ENCODE peak calls at places on chromosome 12, in nine cellular contexts. D is WTC11, H is A172, W is HT1080, M is NCI-H1436, E is progenitor cell of endocrine pancreas, S is HCT116, Q is cardiac muscle cell, L is RCC 7860. J is an unnamed sample.

GRCh38 chr12:27840229-27840999 is 60.4 kb upstream of the MANSC4 start:
- DNase-seq in Q (no peak), L (no peak), M (no peak), H (no peak), D (no peak), W (no peak), E (no peak), S (no peak), J (no peak)

GRCh38 chr12:130596241-130596640 is 119.9 kb downstream of the RIMBP2 start:
- DNase-seq in S (no peak), L (no peak), E (no peak), H (no peak), D (no peak), M (no peak), Q (no peak), W (no peak), J (no peak)

GRCh38 chr12:105264771-105265170 is 28.8 kb upstream of the APPL2 start:
- DNase-seq in Q (no peak), E (no peak), H (no peak), M (no peak), S (no peak), W (no peak), L (no peak), D (no peak), J (no peak)

GRCh38 chr12:22409071-22409951 is 74.8 kb upstream of the ST8SIA1 start:
- DNase-seq in H (no peak), E (no peak), M (no peak), Q (peak), S (no peak), L (no peak), D (no peak), W (no peak), J (no peak)

GRCh38 chr12:2431810-2432209 is 363.0 kb upstream of the FKBP4 start:
- DNase-seq in H (no peak), E (no peak), S (no peak), M (no peak), L (no peak), Q (no peak), W (no peak), D (no peak), J (no peak)

GRCh38 chr12:56867216-56867615 is 67.0 kb downstream of the SDR9C7 start:
- DNase-seq in M (no peak), Q (no peak), E (no peak), S (no peak), W (no peak), D (no peak), H (no peak), L (no peak), J (no peak)

GRCh38 chr12:132410296-132410625 is 79.7 kb upstream of the FBRSL1 start:
- DNase-seq in H (no peak), E (no peak), W (no peak), D (no peak), S (no peak), L (no peak), Q (no peak), M (no peak), J (no peak)

GRCh38 chr12:106304001-106304421 is 1.5 kb downstream of the TCP11L2 start:
- DNase-seq in W (no peak), Q (no peak), D (no peak), M (no peak), E (no peak), L (no peak), S (no peak), H (no peak), J (no peak)

GRCh38 chr12:62882140-62882539 is 52.8 kb downstream of the PPM1H start:
- DNase-seq in M (no peak), S (no peak), D (no peak), E (no peak), Q (no peak), L (no peak), H (no peak), W (no peak), J (no peak)

GRCh38 chr12:27193854-27194544 is 50.1 kb upstream of the STK38L start:
- DNase-seq in W (peak), D (no peak), M (no peak), Q (peak), S (no peak), L (peak), H (peak), E (no peak), J (no peak)

GRCh38 chr12:95784286-95784685 is 6.3 kb downstream of the NTN4 start:
- DNase-seq in D (no peak), W (peak), L (no peak), H (peak), E (no peak), S (no peak), Q (no peak), M (no peak), J (no peak)

GRCh38 chr12:117774986-117775775 is 193.6 kb downstream of the KSR2 start:
- DNase-seq in S (no peak), D (no peak), M (no peak), E (no peak), W (no peak), H (no peak), Q (no peak), L (no peak), J (no peak)

GRCh38 chr12:105967038-105967776 is 171.5 kb downstream of the NUAK1 start:
- DNase-seq in D (no peak), H (no peak), W (no peak), M (no peak), E (no peak), Q (no peak), S (no peak), L (no peak), J (no peak)

GRCh38 chr12:110093631-110094311 is 30.4 kb upstream of the IFT81 start:
- DNase-seq in H (no peak), M (no peak), S (no peak), Q (no peak), D (no peak), L (no peak), E (no peak), W (no peak), J (no peak)

GRCh38 chr12:43057561-43057960 is 468.0 kb upstream of the PRICKLE1 start:
- DNase-seq in M (no peak), L (no peak), H (no peak), Q (no peak), D (no peak), W (no peak), S (no peak), E (no peak), J (no peak)

GRCh38 chr12:95342008-95342407 is 124.4 kb downstream of the VEZT start:
- DNase-seq in L (no peak), H (no peak), E (no peak), D (no peak), Q (no peak), M (no peak), W (no peak), S (no peak), J (no peak)

GRCh38 chr12:1691123-1692007 is 495 bp downstream of the ADIPOR2 start:
- DNase-seq in E (peak), L (no peak), D (peak), S (no peak), H (peak), W (peak), Q (peak), M (peak), J (peak)

GRCh38 chr12:53958128-53958527 is 3.4 kb downstream of the HOXC12 start:
- DNase-seq in L (no peak), Q (no peak), M (no peak), E (no peak), D (no peak), H (no peak), S (no peak), W (no peak), J (no peak)

GRCh38 chr12:92075425-92075891 is 70.2 kb downstream of the BTG1 start:
- DNase-seq in H (no peak), L (no peak), D (no peak), M (no peak), S (no peak), Q (peak), E (no peak), W (no peak), J (no peak)

GRCh38 chr12:7542813-7543212 is 39.2 kb upstream of the CD163 start:
- DNase-seq in W (no peak), S (no peak), H (no peak), E (no peak), D (no peak), M (no peak), L (no peak), Q (no peak), J (no peak)

GRCh38 chr12:70576341-70577282 is 60.6 kb downstream of the PTPRB start:
- DNase-seq in D (no peak), M (peak), Q (peak), L (peak), H (peak), E (no peak), W (peak), S (peak), J (peak)

GRCh38 chr12:48787791-48788521 is 933 bp downstream of the ADCY6 start:
- DNase-seq in H (no peak), D (no peak), S (no peak), L (no peak), E (no peak), Q (no peak), M (no peak), W (no peak), J (no peak)

GRCh38 chr12:47164730-47165439 is 85.1 kb upstream of the AMIGO2 start:
- DNase-seq in L (no peak), S (no peak), E (no peak), W (peak), M (no peak), Q (no peak), D (no peak), H (no peak), J (no peak)

GRCh38 chr12:117361312-117361670 is at the start of gene NOS1:
- DNase-seq in W (no peak), S (no peak), H (no peak), Q (peak), E (no peak), M (no peak), L (no peak), D (peak), J (no peak)

GRCh38 chr12:14699923-14700322 is 3.5 kb upstream of the GUCY2C start:
- DNase-seq in W (no peak), Q (no peak), L (no peak), M (no peak), E (no peak), S (no peak), D (no peak), H (no peak), J (no peak)

GRCh38 chr12:132167610-132168310 is 23.5 kb downstream of the NOC4L start:
- DNase-seq in W (no peak), H (no peak), D (peak), M (no peak), E (no peak), S (no peak), Q (no peak), L (no peak), J (no peak)

GRCh38 chr12:118813778-118814359 is 167.5 kb upstream of the SRRM4 start:
- DNase-seq in M (no peak), D (peak), L (no peak), E (no peak), W (no peak), H (no peak), S (no peak), Q (peak), J (no peak)

GRCh38 chr12:52949413-52950331 is 754 bp downstream of the KRT18 start:
- DNase-seq in W (peak), D (peak), M (peak), S (peak), Q (no peak), H (peak), E (peak), L (peak), J (no peak)

GRCh38 chr12:75690556-75690955 is 179.1 kb upstream of the KRR1 start:
- DNase-seq in M (no peak), S (no peak), Q (no peak), H (peak), W (peak), D (no peak), L (peak), E (no peak), J (no peak)

GRCh38 chr12:56385873-56386272 is 23.2 kb upstream of the APOF start:
- DNase-seq in D (no peak), Q (no peak), L (no peak), S (peak), M (no peak), E (no peak), W (no peak), H (no peak), J (no peak)

GRCh38 chr12:30847259-30847658 is 79.3 kb upstream of the TSPAN11 start:
- DNase-seq in W (peak), M (peak), L (peak), S (peak), E (no peak), Q (peak), H (peak), D (no peak), J (peak)

GRCh38 chr12:89919241-89919906 is 210.7 kb upstream of the ATP2B1 start:
- DNase-seq in W (no peak), H (no peak), D (no peak), L (no peak), E (no peak), Q (no peak), S (no peak), M (no peak), J (no peak)

GRCh38 chr12:92206596-92206995 is 61.0 kb upstream of the BTG1 start:
- DNase-seq in L (no peak), W (no peak), M (no peak), S (no peak), Q (no peak), D (no peak), H (no peak), E (no peak), J (no peak)

GRCh38 chr12:108642269-108642870 is 8.7 kb upstream of the SELPLG start:
- DNase-seq in L (no peak), W (no peak), M (no peak), S (no peak), H (no peak), E (no peak), Q (no peak), D (no peak), J (no peak)

GRCh38 chr12:110270125-110270962 is 10.7 kb upstream of the ATP2A2 start:
- DNase-seq in L (no peak), M (peak), S (no peak), D (no peak), E (no peak), W (peak), H (peak), Q (peak), J (peak)